ENCODE peak calls at places on chromosomes 6 and 20, in seven cellular contexts. N is IMR-90, E is GM23338, U is astrocyte, S is fibroblast of lung, K is SK-N-SH, Y is OCI-LY7. F is an unnamed sample.
A peak's percentile ranks its signal among the peaks of the same experiment; 100 is the strongest.

GRCh38 chr6:158810149-158811095 is 8.7 kb downstream of the EZR start:
- DNase-seq in K (no peak), N (no peak), Y (no peak), E (no peak), S (no peak), U (no peak), F (no peak)

GRCh38 chr6:12010635-12011275 is 1.4 kb upstream of the HIVEP1 start:
- DNase-seq in K (peak; percentile 65), S (no peak), Y (peak; percentile 41), N (no peak), E (peak; percentile 80), U (no peak), F (no peak)

GRCh38 chr20:5033566-5033965 is 32.3 kb upstream of the SLC23A2 start:
- DNase-seq in N (peak; percentile 47), U (peak; percentile 61), Y (no peak), S (peak; percentile 63), E (no peak), K (no peak), F (no peak)

GRCh38 chr6:35473849-35474128 is 5.6 kb downstream of the RPL10A start:
- DNase-seq in E (peak; percentile 40), S (no peak), N (no peak), Y (no peak), K (no peak), U (no peak), F (no peak)

GRCh38 chr6:30743099-30744053 is 889 bp upstream of the FLOT1 start:
- DNase-seq in U (no peak), N (peak; percentile 33), Y (no peak), K (peak; percentile 27), E (no peak), S (no peak), F (peak; percentile 36)

GRCh38 chr20:33147299-33147698 is 20.7 kb upstream of the BPIFA2 start:
- DNase-seq in S (no peak), K (no peak), N (no peak), U (no peak), Y (no peak), E (no peak), F (no peak)

GRCh38 chr6:18044108-18044783 is 56.8 kb upstream of the KIF13A start:
- DNase-seq in S (no peak), E (no peak), K (no peak), U (no peak), N (no peak), Y (no peak), F (no peak)

GRCh38 chr20:3010985-3011723 is 32.3 kb upstream of the GNRH2 start:
- DNase-seq in N (peak; percentile 61), U (peak; percentile 73), Y (no peak), S (peak; percentile 78), E (no peak), K (no peak), F (no peak)

GRCh38 chr6:11538049-11538798 is 675 bp downstream of the TMEM170B start:
- DNase-seq in U (no peak), S (peak; percentile 6), K (peak; percentile 70), E (peak; percentile 69), Y (peak; percentile 30), N (no peak), F (peak; percentile 29)

GRCh38 chr6:13559968-13560650 is 14.3 kb upstream of the SIRT5 start:
- DNase-seq in Y (no peak), E (no peak), N (no peak), K (no peak), S (no peak), U (no peak), F (no peak)

GRCh38 chr20:57708694-57709673 is 831 bp downstream of the PMEPA1 start:
- DNase-seq in K (peak; percentile 82), S (no peak), N (peak; percentile 19), E (no peak), Y (no peak), U (no peak), F (peak; percentile 38)

GRCh38 chr6:142551145-142551811 is 249.5 kb downstream of the ADGRG6 start:
- DNase-seq in Y (no peak), K (no peak), U (peak; percentile 11), E (no peak), N (no peak), S (peak; percentile 42), F (no peak)

GRCh38 chr6:107290491-107290890 is 168.9 kb downstream of the PDSS2 start:
- DNase-seq in E (peak; percentile 29), Y (no peak), N (no peak), S (no peak), U (no peak), K (no peak), F (no peak)

GRCh38 chr6:124977067-124977908 is 15.1 kb downstream of the RNF217 start:
- DNase-seq in U (peak; percentile 75), E (no peak), S (peak; percentile 80), Y (no peak), N (peak; percentile 68), K (no peak), F (no peak)

GRCh38 chr6:56730663-56731529 is 88.2 kb upstream of the DST start:
- DNase-seq in K (no peak), E (no peak), N (peak; percentile 82), S (peak; percentile 87), Y (no peak), U (peak; percentile 82), F (peak; percentile 83)

GRCh38 chr6:88916615-88917198 is 46.7 kb downstream of the RNGTT start:
- DNase-seq in E (no peak), S (no peak), K (no peak), Y (no peak), N (no peak), U (no peak), F (no peak)

GRCh38 chr20:9514461-9515210 is at the start of gene LAMP5:
- DNase-seq in E (peak; percentile 90), U (peak; percentile 17), N (peak; percentile 29), K (peak; percentile 82), Y (no peak), S (peak; percentile 47), F (peak; percentile 18)

GRCh38 chr20:10786678-10787077 is 112.9 kb upstream of the JAG1 start:
- DNase-seq in N (no peak), U (no peak), Y (no peak), K (no peak), E (no peak), S (no peak), F (no peak)

GRCh38 chr6:7446644-7447325 is 57.2 kb downstream of the RIOK1 start:
- DNase-seq in Y (no peak), U (no peak), E (no peak), S (no peak), K (no peak), N (no peak), F (no peak)

GRCh38 chr20:43457640-43458421 is at the start of gene SRSF6:
- DNase-seq in U (peak; percentile 76), K (peak; percentile 91), E (peak; percentile 91), S (peak; percentile 84), N (peak; percentile 87), Y (peak; percentile 93), F (peak; percentile 92)

GRCh38 chr6:79813143-79813542 is 134.2 kb downstream of the ELOVL4 start:
- DNase-seq in Y (no peak), K (no peak), E (no peak), S (no peak), N (no peak), U (no peak), F (no peak)

GRCh38 chr6:42724825-42725224 is 2.4 kb upstream of the PRPH2 start:
- DNase-seq in K (no peak), N (no peak), S (no peak), E (no peak), Y (no peak), U (no peak), F (no peak)

GRCh38 chr6:35810831-35811698 is 5.9 kb downstream of the LHFPL5 start:
- DNase-seq in S (peak; percentile 79), E (no peak), Y (no peak), K (no peak), N (peak; percentile 69), U (peak; percentile 72), F (peak; percentile 55)

GRCh38 chr6:100504786-100505737 is 40.3 kb upstream of the SIM1 start:
- DNase-seq in N (peak; percentile 89), S (peak; percentile 96), K (no peak), E (peak; percentile 15), U (peak; percentile 94), Y (no peak), F (peak; percentile 63)

GRCh38 chr20:15642676-15643075 is 930.6 kb downstream of the KIF16B start:
- DNase-seq in E (no peak), K (no peak), N (peak; percentile 80), S (peak; percentile 3), Y (no peak), U (no peak), F (peak; percentile 56)

GRCh38 chr6:52512199-52512598 is 64.7 kb downstream of the TRAM2 start:
- DNase-seq in N (peak; percentile 88), E (no peak), K (no peak), S (peak; percentile 91), U (peak; percentile 85), Y (no peak), F (peak; percentile 92)

GRCh38 chr6:46626228-46626909 is 26.2 kb downstream of the CYP39A1 start:
- DNase-seq in Y (peak; percentile 79), N (peak; percentile 21), S (no peak), E (peak; percentile 64), K (peak; percentile 6), U (no peak), F (peak; percentile 27)

GRCh38 chr20:51461306-51461705 is 81.2 kb downstream of the NFATC2 start:
- DNase-seq in Y (peak; percentile 84), U (no peak), E (no peak), N (no peak), K (no peak), S (no peak), F (no peak)

GRCh38 chr6:125546827-125547226 is 202.6 kb upstream of the HEY2 start:
- DNase-seq in K (no peak), S (no peak), N (peak; percentile 1), E (peak; percentile 27), U (no peak), Y (no peak), F (no peak)

GRCh38 chr6:165889636-165890403 is 226.8 kb upstream of the PDE10A start:
- DNase-seq in S (peak; percentile 21), E (peak; percentile 76), U (peak; percentile 10), Y (peak; percentile 25), K (peak; percentile 65), N (peak; percentile 68), F (no peak)
- TF ChIP-seq CTCF in S (peak; percentile 76), E (peak; percentile 82), U (peak; percentile 80), Y (peak; percentile 74), K (no peak), N (peak; percentile 88), F (no peak)

DNA sequence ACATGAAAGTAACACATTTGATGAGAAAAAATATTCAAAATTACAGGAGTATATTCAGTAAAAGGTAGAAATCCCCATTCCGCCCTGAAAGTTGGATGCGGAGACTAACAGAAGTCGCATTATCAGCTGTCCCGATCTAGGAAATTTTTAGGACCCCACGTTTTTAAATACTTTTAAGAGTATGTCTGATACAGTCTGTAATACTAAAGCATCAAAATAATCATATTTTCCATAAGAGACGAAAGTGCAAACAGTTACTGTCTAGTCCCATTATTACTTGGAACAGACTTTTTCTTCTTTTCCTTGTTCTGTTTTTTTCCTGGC is 642 bp downstream of the PLAGL1 start:
- DNase-seq in U (no peak), Y (no peak), E (no peak), K (no peak), N (no peak), S (no peak), F (no peak)
- H3K27ac ChIP-seq in U (peak overlapping the region; percentile 79), Y (no peak overlapping the region), E (no peak overlapping the region), K (peak overlapping the region; percentile 49), N (peak overlapping the region; percentile 11), S (peak overlapping the region; percentile 84), F (peak overlapping the region; percentile 8)

GRCh38 chr6:67009818-67010217 is 1302.8 kb upstream of the EYS start:
- DNase-seq in E (peak; percentile 78), Y (peak; percentile 1), S (no peak), N (no peak), K (no peak), U (no peak), F (no peak)
- H2AFZ ChIP-seq in E (peak overlapping the region; percentile 30), Y (no peak overlapping the region), S (no peak overlapping the region), N (no peak overlapping the region), K (no peak overlapping the region), U (no peak overlapping the region), F (no peak overlapping the region)

GRCh38 chr20:34302723-34303528 is at the start of gene AHCY:
- DNase-seq in S (peak; percentile 96), Y (peak; percentile 96), U (peak; percentile 92), N (peak; percentile 95), K (peak; percentile 95), E (peak; percentile 99), F (peak; percentile 96)
- TF ChIP-seq CTCF in S (no peak), Y (no peak), U (no peak), N (no peak), K (no peak), E (no peak), F (no peak)